ENCODE peak calls at places on chromosomes 13 and 19, in nine cellular contexts. Z, D, L, H, I, K, W, O and R are unnamed samples.

GRCh38 chr13:48879854-48880253 is 95.9 kb upstream of the FNDC3A start:
- DNase-seq in Z (no peak), D (no peak), L (no peak), H (no peak), I (no peak), K (no peak), W (no peak), O (no peak), R (no peak)

GRCh38 chr19:8461891-8462290 is 17.1 kb downstream of the HNRNPM start:
- DNase-seq in Z (no peak), D (no peak), L (no peak), H (no peak), I (no peak), K (no peak), W (no peak), O (no peak), R (no peak)

GRCh38 chr13:108176685-108177274 is 38.6 kb downstream of the LIG4 start:
- DNase-seq in Z (no peak), D (peak), L (no peak), H (no peak), I (no peak), K (no peak), W (no peak), O (no peak), R (no peak)

GRCh38 chr13:23871616-23872220 is 17.5 kb downstream of the MIPEP start:
- DNase-seq in Z (no peak), D (peak), L (no peak), H (no peak), I (no peak), K (no peak), W (no peak), O (no peak), R (no peak)

GRCh38 chr13:44853641-44854040 is 135.6 kb downstream of the NUFIP1 start:
- DNase-seq in Z (no peak), D (no peak), L (no peak), H (peak), I (peak), K (no peak), W (no peak), O (no peak), R (no peak)

GRCh38 chr13:43428545-43429287 is 358.1 kb downstream of the ENOX1 start:
- DNase-seq in Z (no peak), D (no peak), L (no peak), H (peak), I (no peak), K (no peak), W (no peak), O (no peak), R (no peak)

GRCh38 chr13:77521595-77522367 is 13.7 kb upstream of the SCEL start:
- DNase-seq in Z (no peak), D (peak), L (no peak), H (peak), I (no peak), K (no peak), W (no peak), O (no peak), R (no peak)

GRCh38 chr13:19268331-19268730 is 86.7 kb upstream of the TUBA3C start:
- DNase-seq in Z (no peak), D (no peak), L (no peak), H (no peak), I (no peak), K (no peak), W (no peak), O (no peak), R (no peak)

GRCh38 chr13:55418095-55418494 is 1722.6 kb upstream of the PRR20A start:
- DNase-seq in Z (no peak), D (no peak), L (no peak), H (no peak), I (no peak), K (no peak), W (no peak), O (no peak), R (no peak)

GRCh38 chr13:43522788-43523187 is 264.0 kb downstream of the ENOX1 start:
- DNase-seq in Z (no peak), D (peak), L (no peak), H (no peak), I (no peak), K (no peak), W (no peak), O (no peak), R (peak)

GRCh38 chr19:42092350-42092749 is 16.4 kb downstream of the ZNF574 start:
- DNase-seq in Z (no peak), D (no peak), L (peak), H (no peak), I (no peak), K (no peak), W (no peak), O (no peak), R (no peak)

GRCh38 chr19:11737964-11738745 is 591 bp downstream of the ZNF823 start:
- DNase-seq in Z (no peak), D (peak), L (peak), H (peak), I (no peak), K (peak), W (peak), O (peak), R (no peak)

GRCh38 chr13:112626761-112627160 is 38.8 kb upstream of the TUBGCP3 start:
- DNase-seq in Z (no peak), D (no peak), L (no peak), H (no peak), I (no peak), K (no peak), W (no peak), O (no peak), R (no peak)

GRCh38 chr13:43545317-43545874 is 241.4 kb downstream of the ENOX1 start:
- DNase-seq in Z (no peak), D (peak), L (no peak), H (no peak), I (no peak), K (no peak), W (no peak), O (no peak), R (no peak)

GRCh38 chr13:97116754-97117153 is 105.4 kb upstream of the MBNL2 start:
- DNase-seq in Z (no peak), D (peak), L (no peak), H (no peak), I (no peak), K (no peak), W (no peak), O (no peak), R (no peak)

GRCh38 chr19:35549174-35549788 is 3.9 kb downstream of the TMEM147 start:
- DNase-seq in Z (no peak), D (peak), L (peak), H (peak), I (no peak), K (no peak), W (no peak), O (no peak), R (no peak)

GRCh38 chr19:37725181-37725580 is 5.6 kb upstream of the ZNF607 start:
- DNase-seq in Z (no peak), D (peak), L (no peak), H (no peak), I (no peak), K (no peak), W (no peak), O (no peak), R (no peak)

GRCh38 chr13:112961457-112962369 is 7.3 kb upstream of the MCF2L start:
- DNase-seq in Z (no peak), D (no peak), L (no peak), H (no peak), I (no peak), K (no peak), W (peak), O (no peak), R (no peak)

GRCh38 chr13:39766464-39767167 is 111.2 kb downstream of the COG6 start:
- DNase-seq in Z (no peak), D (no peak), L (no peak), H (no peak), I (no peak), K (no peak), W (no peak), O (no peak), R (no peak)

GRCh38 chr19:45763691-45764294 is 5.3 kb downstream of the SIX5 start:
- DNase-seq in Z (no peak), D (no peak), L (no peak), H (no peak), I (no peak), K (no peak), W (peak), O (no peak), R (no peak)

GRCh38 chr13:22960827-22961226 is 220.0 kb upstream of the SGCG start:
- DNase-seq in Z (no peak), D (no peak), L (no peak), H (no peak), I (no peak), K (no peak), W (no peak), O (no peak), R (no peak)

GRCh38 chr19:58479303-58479702 is 3.2 kb downstream of the ZNF446 start:
- DNase-seq in Z (no peak), D (no peak), L (no peak), H (no peak), I (no peak), K (no peak), W (no peak), O (no peak), R (no peak)

GRCh38 chr13:20801704-20802103 is 27.9 kb upstream of the EEF1AKMT1 start:
- DNase-seq in Z (no peak), D (no peak), L (no peak), H (no peak), I (no peak), K (no peak), W (no peak), O (no peak), R (no peak)

GRCh38 chr19:7871280-7871529 is 3.0 kb downstream of the PRR36 start:
- DNase-seq in Z (no peak), D (no peak), L (no peak), H (no peak), I (no peak), K (no peak), W (no peak), O (no peak), R (no peak)

GRCh38 chr13:99464441-99464949 is 36.8 kb upstream of the TM9SF2 start:
- DNase-seq in Z (no peak), D (peak), L (peak), H (no peak), I (no peak), K (no peak), W (no peak), O (no peak), R (no peak)

GRCh38 chr13:94157705-94158218 is 321.7 kb downstream of the DCT start:
- DNase-seq in Z (no peak), D (peak), L (no peak), H (no peak), I (no peak), K (no peak), W (no peak), O (no peak), R (no peak)

GRCh38 chr19:10797078-10797477 is 38.9 kb downstream of the TMED1 start:
- DNase-seq in Z (no peak), D (no peak), L (peak), H (no peak), I (no peak), K (no peak), W (no peak), O (no peak), R (no peak)

GRCh38 chr19:5387472-5387871 is 46.9 kb upstream of the PTPRS start:
- DNase-seq in Z (no peak), D (no peak), L (no peak), H (no peak), I (no peak), K (no peak), W (no peak), O (no peak), R (no peak)
- TF ChIP-seq CTCF in Z (no peak), D (no peak), L (no peak), H (no peak), I (no peak), K (no peak), W (no peak), O (no peak), R (no peak)

DNA sequence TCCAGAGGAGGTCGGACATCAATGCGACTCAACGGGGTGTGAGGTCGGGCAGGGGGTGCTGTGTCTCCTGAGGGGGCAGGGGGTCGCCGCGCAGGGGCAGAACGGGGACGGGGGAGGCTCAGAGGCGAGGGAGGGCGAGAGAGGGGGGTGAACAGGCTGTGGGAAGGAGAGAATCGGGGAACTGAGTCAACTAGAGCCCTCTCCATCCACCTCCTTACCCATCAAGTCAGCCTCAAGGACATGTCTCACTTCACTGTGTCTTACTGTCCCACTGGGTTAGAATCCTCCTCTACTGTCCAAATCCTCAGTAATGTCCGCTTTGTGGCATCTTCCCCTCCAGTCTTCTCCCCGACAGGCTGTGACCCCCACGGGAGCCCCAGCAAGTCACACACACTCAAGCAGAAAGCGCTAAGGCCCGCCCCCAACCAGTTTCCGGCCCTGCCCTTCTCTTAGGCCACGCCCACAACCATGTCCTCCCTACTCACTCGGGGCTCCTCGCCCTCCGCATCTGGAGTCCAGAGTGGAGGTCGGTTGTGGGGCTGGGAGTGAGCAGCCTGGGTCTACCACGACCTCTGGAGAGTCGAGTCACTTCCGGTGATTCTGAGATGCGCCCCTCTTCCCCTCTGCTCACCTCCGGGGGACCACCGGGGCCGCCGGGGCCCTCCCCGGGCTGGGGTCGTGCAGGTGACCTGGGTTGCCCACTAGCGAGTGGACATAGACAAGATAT is 9.3 kb downstream of the PLEKHA4 start:
- DNase-seq in Z (no peak), D (no peak), L (peak), H (peak), I (no peak), K (no peak), W (peak), O (no peak), R (no peak)
- H3K4me3 ChIP-seq in Z (no peak), D (no peak), L (peak), H (no peak), I (no peak), K (no peak), W (no peak), O (peak), R (no peak)

GRCh38 chr13:91817250-91817649 is 418.8 kb downstream of the GPC5 start:
- DNase-seq in Z (no peak), D (peak), L (no peak), H (no peak), I (no peak), K (no peak), W (no peak), O (no peak), R (no peak)
- TF ChIP-seq CTCF in Z (peak), D (peak), L (no peak), H (no peak), I (peak), K (peak), W (peak), O (no peak), R (no peak)

GRCh38 chr13:114079601-114080536 is 52.6 kb downstream of the RASA3 start:
- DNase-seq in Z (no peak), D (no peak), L (no peak), H (no peak), I (no peak), K (no peak), W (peak), O (no peak), R (no peak)

GRCh38 chr13:114077121-114077937 is 55.1 kb downstream of the RASA3 start:
- DNase-seq in Z (no peak), D (no peak), L (no peak), H (no peak), I (no peak), K (no peak), W (peak), O (no peak), R (no peak)

GRCh38 chr13:114077938-114078335 is 54.5 kb downstream of the RASA3 start:
- DNase-seq in Z (no peak), D (peak), L (no peak), H (no peak), I (no peak), K (no peak), W (peak), O (no peak), R (no peak)

GRCh38 chr13:114080739-114081561 is 51.5 kb downstream of the RASA3 start:
- DNase-seq in Z (no peak), D (no peak), L (no peak), H (no peak), I (no peak), K (no peak), W (peak), O (no peak), R (no peak)

GRCh38 chr13:114078501-114079451 is 53.6 kb downstream of the RASA3 start:
- DNase-seq in Z (no peak), D (peak), L (no peak), H (no peak), I (no peak), K (peak), W (peak), O (no peak), R (no peak)
- H3K4me3 ChIP-seq in Z (no peak), D (no peak), L (no peak), H (no peak), I (no peak), K (no peak), W (no peak), O (no peak), R (no peak)

GRCh38 chr19:17719730-17720486 is 628 bp downstream of the MAP1S start:
- DNase-seq in Z (no peak), D (no peak), L (no peak), H (peak), I (no peak), K (no peak), W (peak), O (no peak), R (no peak)

GRCh38 chr19:17718988-17719711 is at the start of gene MAP1S:
- DNase-seq in Z (no peak), D (peak), L (peak), H (peak), I (no peak), K (peak), W (peak), O (no peak), R (no peak)

GRCh38 chr19:17720487-17720839 is 1.2 kb downstream of the MAP1S start:
- DNase-seq in Z (no peak), D (no peak), L (no peak), H (no peak), I (no peak), K (no peak), W (no peak), O (no peak), R (no peak)

GRCh38 chr19:17718467-17718987 is 753 bp upstream of the MAP1S start:
- DNase-seq in Z (no peak), D (no peak), L (no peak), H (no peak), I (no peak), K (no peak), W (no peak), O (no peak), R (no peak)

GRCh38 chr19:17716309-17716929 is 2.9 kb upstream of the MAP1S start:
- DNase-seq in Z (no peak), D (no peak), L (no peak), H (no peak), I (no peak), K (no peak), W (no peak), O (no peak), R (no peak)
- TF ChIP-seq CTCF in Z (peak), D (peak), L (no peak), H (no peak), I (no peak), K (no peak), W (no peak), O (peak), R (no peak)

DNA sequence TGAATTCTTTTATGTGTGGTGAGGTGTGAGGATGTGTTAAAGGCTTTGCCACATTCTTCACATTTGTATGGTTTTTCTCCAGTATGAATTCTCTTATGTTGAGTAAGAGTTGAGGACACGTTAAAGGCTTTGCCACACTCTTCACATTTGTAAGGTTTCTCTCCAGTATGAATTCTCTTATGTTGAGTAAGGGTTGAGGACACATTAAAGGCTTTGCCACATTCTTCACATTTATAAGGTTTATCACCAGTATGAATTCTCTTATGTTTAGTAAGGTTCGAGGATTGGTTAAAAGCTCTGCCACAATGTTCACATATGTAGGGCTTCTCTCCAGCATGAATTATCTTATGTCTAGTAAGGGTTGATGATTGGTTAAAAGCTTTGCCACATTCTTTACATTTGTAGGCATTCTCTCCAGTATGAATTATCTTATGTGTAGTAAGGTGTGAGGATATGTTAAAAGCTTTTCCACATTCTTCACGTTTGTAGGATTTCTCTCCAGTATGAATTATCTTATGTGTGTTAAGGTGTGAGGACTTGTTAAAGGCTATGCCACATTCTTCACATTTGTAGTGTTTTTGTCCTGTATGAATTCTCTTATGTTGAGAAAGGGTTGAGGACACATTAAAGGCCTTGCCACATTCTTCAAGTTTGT is 27.1 kb downstream of the ZNF724 start:
- DNase-seq in Z (no peak), D (no peak), L (no peak), H (no peak), I (no peak), K (no peak), W (no peak), O (no peak), R (no peak)
- H3K4me3 ChIP-seq in Z (no peak), D (no peak), L (peak), H (no peak), I (no peak), K (no peak), W (no peak), O (no peak), R (no peak)

GRCh38 chr19:2424686-2425621 is 2.4 kb downstream of the TIMM13 start:
- DNase-seq in Z (peak), D (peak), L (no peak), H (no peak), I (peak), K (peak), W (no peak), O (no peak), R (peak)
- TF ChIP-seq CTCF in Z (peak), D (peak), L (no peak), H (no peak), I (peak), K (peak), W (no peak), O (no peak), R (peak)